ENCODE peak calls at places on chromosomes 11 and 22, in five cellular contexts. J is A673; R is CD8-positive, alpha-beta T cell; E is uterus; N is colonic mucosa. B is an unnamed sample.

GRCh38 chr11:16857186-16857585 is 118.7 kb downstream of the C11orf58 start:
- DNase-seq in J (no peak), R (no peak), E (no peak), N (no peak), B (no peak)

GRCh38 chr11:96015911-96016565 is 92.1 kb upstream of the MTMR2 start:
- DNase-seq in J (no peak), R (peak; percentile 57), E (no peak), N (no peak), B (no peak)

GRCh38 chr11:5204787-5205186 is 4.3 kb upstream of the OR51V1 start:
- DNase-seq in J (no peak), R (no peak), E (no peak), N (no peak), B (no peak)

GRCh38 chr11:107496011-107496410 is 38.4 kb upstream of the CWF19L2 start:
- DNase-seq in J (peak; percentile 81), R (no peak), E (no peak), N (no peak), B (no peak)

GRCh38 chr22:40044870-40045834 is 50.4 kb downstream of the FAM83F start:
- DNase-seq in J (no peak), R (peak; percentile 87), E (peak; percentile 30), N (peak; percentile 49), B (peak; percentile 73)

GRCh38 chr11:16780146-16780545 is 41.7 kb downstream of the C11orf58 start:
- DNase-seq in J (no peak), R (no peak), E (no peak), N (no peak), B (no peak)

GRCh38 chr11:75969626-75970308 is 154.8 kb downstream of the UVRAG start:
- DNase-seq in J (no peak), R (no peak), E (no peak), N (no peak), B (no peak)

GRCh38 chr11:11382858-11383532 is 29.9 kb upstream of the CSNK2A3 start:
- DNase-seq in J (peak; percentile 38), R (no peak), E (no peak), N (no peak), B (no peak)

GRCh38 chr11:36156486-36157150 is 132.6 kb downstream of the COMMD9 start:
- DNase-seq in J (no peak), R (no peak), E (peak; percentile 34), N (no peak), B (no peak)

GRCh38 chr22:36379593-36380361 is 8.0 kb downstream of the MYH9 start:
- DNase-seq in J (peak; percentile 53), R (peak; percentile 80), E (no peak), N (no peak), B (no peak)

GRCh38 chr11:124470516-124471231 is 25.2 kb upstream of the OR8B8 start:
- DNase-seq in J (peak; percentile 9), R (no peak), E (no peak), N (no peak), B (no peak)

GRCh38 chr11:72238040-72238450 is 5.9 kb downstream of the PHOX2A start:
- DNase-seq in J (peak; percentile 80), R (no peak), E (no peak), N (peak; percentile 70), B (no peak)

GRCh38 chr22:47370448-47371262 is 608.2 kb downstream of the TBC1D22A start:
- DNase-seq in J (no peak), R (peak; percentile 29), E (no peak), N (peak; percentile 11), B (no peak)

GRCh38 chr11:74004694-74005615 is 3.9 kb downstream of the UCP3 start:
- DNase-seq in J (no peak), R (peak; percentile 88), E (no peak), N (no peak), B (no peak)

GRCh38 chr11:33444835-33445594 is 187.8 kb downstream of the HIPK3 start:
- DNase-seq in J (no peak), R (no peak), E (no peak), N (no peak), B (no peak)

GRCh38 chr11:105838668-105839403 is 183.2 kb downstream of the MSANTD4 start:
- DNase-seq in J (no peak), R (no peak), E (no peak), N (no peak), B (no peak)

GRCh38 chr11:86695391-86695790 is 23.0 kb upstream of the ME3 start:
- DNase-seq in J (peak; percentile 33), R (no peak), E (no peak), N (no peak), B (no peak)

GRCh38 chr11:122784325-122785155 is 53.8 kb upstream of the CRTAM start:
- DNase-seq in J (no peak), R (no peak), E (peak; percentile 77), N (no peak), B (peak; percentile 65)

GRCh38 chr11:92383430-92383829 is 158.8 kb downstream of the FAT3 start:
- DNase-seq in J (no peak), R (no peak), E (no peak), N (no peak), B (no peak)

GRCh38 chr11:44632466-44633123 is 67.1 kb downstream of the CD82 start:
- DNase-seq in J (peak; percentile 68), R (peak; percentile 52), E (no peak), N (peak; percentile 31), B (no peak)

GRCh38 chr11:27291302-27291889 is 71.6 kb downstream of the CCDC34 start:
- DNase-seq in J (no peak), R (no peak), E (no peak), N (peak; percentile 76), B (no peak)

GRCh38 chr22:20152464-20152890 is 1.6 kb upstream of the CCDC188 start:
- DNase-seq in J (no peak), R (no peak), E (no peak), N (no peak), B (no peak)

GRCh38 chr22:43783777-43784176 is 28.3 kb downstream of the EFCAB6 start:
- DNase-seq in J (no peak), R (no peak), E (no peak), N (no peak), B (no peak)
- H3K9me3 ChIP-seq in J (no peaks in the 10 kb centered on the region), R (no peaks in the 10 kb centered on the region), E (no peaks in the 10 kb centered on the region), N (no peaks in the 10 kb centered on the region), B (no peaks in the 10 kb centered on the region)

DNA sequence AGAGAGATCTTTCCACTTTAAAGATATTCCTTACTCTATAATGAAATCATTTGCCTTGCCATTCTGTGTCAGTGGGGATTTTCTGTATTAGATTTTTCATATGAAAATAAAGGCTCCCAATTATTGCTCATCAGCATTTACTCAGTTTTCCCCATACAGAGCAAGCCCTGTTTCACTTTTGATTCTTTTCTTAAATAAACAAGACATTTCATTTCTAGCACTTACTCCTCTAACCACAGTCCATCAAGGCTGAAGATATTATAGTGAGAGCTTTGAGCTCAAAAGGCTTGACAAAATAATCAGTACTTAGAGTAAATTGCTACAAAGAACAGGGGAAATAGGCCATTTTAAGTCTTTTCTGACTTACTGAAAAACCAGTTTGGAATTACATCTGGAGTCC is 385.1 kb downstream of the LRRC4C start:
- DNase-seq in J (no peak), R (no peak), E (no peak), N (no peak), B (no peak)
- H3K27ac ChIP-seq in J (no peak overlapping the region), R (no peak overlapping the region), E (no peak overlapping the region), N (no peak overlapping the region), B (no peak overlapping the region)

DNA sequence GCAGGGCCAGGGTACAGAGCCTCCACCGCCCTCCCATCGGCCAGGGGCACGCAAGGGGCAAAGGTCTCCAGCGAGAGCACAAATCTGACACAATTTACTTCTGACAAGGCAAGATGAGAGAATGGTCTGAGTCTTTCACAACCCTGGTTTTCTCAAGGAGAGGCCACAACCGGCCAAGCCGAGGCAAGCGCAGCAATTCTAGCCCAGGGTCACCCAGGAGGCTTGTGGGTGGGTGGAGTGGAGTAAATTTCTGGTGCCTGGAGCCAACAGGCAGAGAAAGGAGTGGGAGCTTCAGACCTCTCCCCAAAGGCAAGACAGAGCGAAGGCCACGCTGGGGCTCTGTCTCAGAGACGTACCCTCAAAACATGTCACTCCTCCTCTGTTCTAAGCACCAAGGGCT is 9.3 kb downstream of the LARGE2 start:
- DNase-seq in J (no peak), R (no peak), E (no peak), N (no peak), B (no peak)
- H3K4me3 ChIP-seq in J (no peak overlapping the region), R (no peak overlapping the region), E (no peak overlapping the region), N (no peak overlapping the region), B (no peak overlapping the region)

GRCh38 chr11:70043482-70043881 is 34.6 kb upstream of the ANO1 start:
- DNase-seq in J (no peak), R (no peak), E (no peak), N (no peak), B (no peak)
- H3K9me3 ChIP-seq in J (peaks cover 22% of the 10 kb centered on the region), R (peaks cover 7% of the 10 kb centered on the region), E (peaks cover 2% of the 10 kb centered on the region), N (no peaks in the 10 kb centered on the region), B (no peaks in the 10 kb centered on the region)

GRCh38 chr11:9701799-9702198 is 37.9 kb downstream of the SWAP70 start:
- DNase-seq in J (peak; percentile 36), R (no peak), E (no peak), N (no peak), B (no peak)
- H3K27ac ChIP-seq in J (no peak overlapping the region), R (no peak overlapping the region), E (peak overlapping the region; percentile 33), N (no peak overlapping the region), B (no peak overlapping the region)

DNA sequence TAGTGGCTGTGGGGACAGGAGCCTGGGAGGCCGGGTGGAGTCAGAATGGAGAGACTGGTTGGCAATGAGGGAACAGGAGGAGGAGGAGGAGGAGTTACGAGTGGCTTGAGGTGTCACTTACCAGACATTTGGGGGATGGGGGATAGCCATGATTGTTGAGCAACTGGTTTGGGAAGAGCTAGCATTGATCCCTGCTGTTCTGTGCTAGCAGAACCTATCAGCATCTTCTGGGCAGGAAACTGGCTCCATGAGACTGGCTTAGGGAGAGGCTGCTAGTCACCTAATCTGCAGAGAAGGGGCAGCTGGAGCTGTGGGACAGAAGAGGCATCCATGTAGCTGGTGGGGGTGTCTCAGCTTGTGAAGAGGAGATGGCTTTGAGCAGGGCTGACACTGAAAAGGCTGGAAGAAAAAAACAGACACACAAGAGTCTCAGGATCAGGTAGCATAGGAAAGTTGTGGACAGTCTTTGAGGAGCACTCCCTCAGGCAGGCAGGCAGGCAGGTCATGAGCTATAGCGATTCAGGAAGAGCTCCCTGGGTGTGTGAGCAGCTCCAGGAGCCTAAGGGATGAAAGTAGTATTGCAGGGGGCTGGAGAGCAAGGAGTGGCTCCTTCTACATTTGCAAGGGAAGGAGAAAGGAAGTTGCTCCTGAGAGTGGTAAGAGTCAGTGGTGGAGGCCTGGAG is 22.3 kb downstream of the PIK3IP1 start:
- DNase-seq in J (no peak), R (no peak), E (no peak), N (no peak), B (no peak)
- H3K4me3 ChIP-seq in J (no peak overlapping the region), R (no peak overlapping the region), E (no peak overlapping the region), N (no peak overlapping the region), B (no peak overlapping the region)